ENCODE peak calls at places on chromosomes 11 and 22, in nine cellular contexts. X, I, T, S, U, N, B, P and H are unnamed samples.

GRCh38 chr11:33116535-33116934 is 44.7 kb downstream of the CSTF3 start:
- DNase-seq in X (no peak), I (no peak), T (peak; percentile 15), S (no peak), U (no peak), N (no peak), B (no peak), P (no peak), H (no peak)

GRCh38 chr11:26028294-26028954 is 303.5 kb upstream of the ANO3 start:
- DNase-seq in X (no peak), I (no peak), T (no peak), S (no peak), U (no peak), N (no peak), B (no peak), P (no peak), H (no peak)

GRCh38 chr11:75267171-75267970 is 26.8 kb downstream of the TPBGL start:
- DNase-seq in X (no peak), I (no peak), T (no peak), S (no peak), U (no peak), N (no peak), B (no peak), P (no peak), H (no peak)

GRCh38 chr11:7941141-7941540 is 367 bp downstream of the OR10A3 start:
- DNase-seq in X (no peak), I (no peak), T (no peak), S (no peak), U (no peak), N (no peak), B (no peak), P (no peak), H (no peak)

GRCh38 chr11:26620282-26621045 is 48.4 kb upstream of the MUC15 start:
- DNase-seq in X (no peak), I (no peak), T (no peak), S (no peak), U (no peak), N (no peak), B (no peak), P (no peak), H (no peak)

GRCh38 chr11:75816561-75817239 is 1.7 kb downstream of the UVRAG start:
- DNase-seq in X (no peak), I (no peak), T (no peak), S (no peak), U (no peak), N (no peak), B (no peak), P (peak; percentile 39), H (no peak)

GRCh38 chr22:38148252-38148651 is 33.4 kb downstream of the PLA2G6 start:
- DNase-seq in X (no peak), I (no peak), T (no peak), S (no peak), U (no peak), N (no peak), B (no peak), P (no peak), H (no peak)

GRCh38 chr11:11186249-11186648 is 166.8 kb downstream of the CSNK2A3 start:
- DNase-seq in X (no peak), I (no peak), T (no peak), S (no peak), U (no peak), N (no peak), B (no peak), P (no peak), H (no peak)

GRCh38 chr22:49811014-49811791 is 16.5 kb downstream of the BRD1 start:
- DNase-seq in X (no peak), I (no peak), T (no peak), S (no peak), U (no peak), N (no peak), B (no peak), P (no peak), H (no peak)

GRCh38 chr22:39723899-39724351 is 153.4 kb downstream of the CACNA1I start:
- DNase-seq in X (no peak), I (no peak), T (no peak), S (no peak), U (no peak), N (no peak), B (no peak), P (no peak), H (no peak)

GRCh38 chr11:74696932-74697687 is 34.1 kb downstream of the CHRDL2 start:
- DNase-seq in X (no peak), I (peak; percentile 79), T (no peak), S (no peak), U (peak; percentile 92), N (peak; percentile 87), B (peak; percentile 87), P (no peak), H (no peak)

GRCh38 chr11:11845066-11845465 is 3.3 kb downstream of the USP47 start:
- DNase-seq in X (no peak), I (peak; percentile 36), T (no peak), S (no peak), U (no peak), N (no peak), B (peak; percentile 59), P (no peak), H (no peak)

GRCh38 chr22:31637375-31637937 is 24.6 kb downstream of the PISD start:
- DNase-seq in X (no peak), I (no peak), T (no peak), S (no peak), U (no peak), N (no peak), B (no peak), P (no peak), H (no peak)

GRCh38 chr11:95723353-95723942 is 66.1 kb downstream of the FAM76B start:
- DNase-seq in X (no peak), I (no peak), T (no peak), S (no peak), U (no peak), N (no peak), B (no peak), P (no peak), H (no peak)

GRCh38 chr11:12581923-12582322 is 92.3 kb upstream of the TEAD1 start:
- DNase-seq in X (no peak), I (no peak), T (no peak), S (no peak), U (no peak), N (no peak), B (no peak), P (no peak), H (no peak)

GRCh38 chr11:118789501-118790356 is 1.2 kb downstream of the DDX6 start:
- DNase-seq in X (peak; percentile 28), I (peak; percentile 20), T (no peak), S (peak; percentile 54), U (no peak), N (no peak), B (no peak), P (peak; percentile 77), H (no peak)

GRCh38 chr22:27112273-27112672 is 454.9 kb downstream of the MIAT start:
- DNase-seq in X (no peak), I (no peak), T (no peak), S (no peak), U (no peak), N (no peak), B (no peak), P (no peak), H (no peak)

DNA sequence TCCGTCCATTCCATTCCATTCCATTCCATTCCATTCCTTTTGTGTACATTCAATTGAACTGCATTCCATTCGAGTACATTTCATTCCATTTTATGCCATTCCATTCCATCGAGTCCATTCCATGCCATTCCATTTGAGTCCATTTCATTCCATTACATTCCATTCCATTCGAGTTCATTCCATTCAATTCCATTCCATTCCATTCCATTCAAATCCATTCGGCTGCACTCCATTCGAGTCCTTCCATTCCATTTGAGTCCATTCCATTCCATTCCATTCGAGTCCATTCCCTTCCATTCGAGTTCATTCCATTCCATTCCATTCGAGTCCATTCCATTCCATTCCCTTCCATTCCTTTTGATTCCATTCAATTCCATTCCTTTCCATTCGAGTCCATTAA is 4800.6 kb upstream of the OR11H1 start:
- DNase-seq in X (no peak), I (no peak), T (no peak), S (no peak), U (no peak), N (no peak), B (no peak), P (no peak), H (no peak)
- H3K9me3 ChIP-seq in X (peaks cover 32% of the 10 kb centered on the region), I (no peaks in the 10 kb centered on the region), T (peaks cover 28% of the 10 kb centered on the region), S (peaks cover 62% of the 10 kb centered on the region), U (peaks cover 3% of the 10 kb centered on the region), N (peaks cover 84% of the 10 kb centered on the region), B (no peaks in the 10 kb centered on the region), P (peaks cover 48% of the 10 kb centered on the region), H (peaks cover 36% of the 10 kb centered on the region)

DNA sequence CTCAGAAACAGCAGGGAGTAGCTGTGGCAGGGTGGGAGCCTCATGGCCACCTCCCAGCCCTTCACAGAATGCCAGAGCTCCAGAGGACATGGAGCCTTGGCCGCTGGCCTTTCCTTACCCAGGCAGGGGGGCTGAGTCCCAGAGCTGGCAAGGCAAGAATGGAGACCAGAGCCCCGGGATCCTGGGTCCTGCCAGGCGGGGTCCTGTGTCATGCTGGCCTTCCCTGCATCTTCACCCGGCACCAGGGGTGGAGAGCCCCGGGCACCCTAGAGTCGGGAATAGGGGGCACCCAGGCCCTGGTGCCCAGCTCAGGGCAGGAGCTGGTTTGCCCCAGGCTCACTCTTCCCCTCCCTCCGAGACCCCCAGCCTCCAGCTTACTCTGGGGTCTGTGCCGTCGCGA is 519.9 kb downstream of the TBC1D22A start:
- DNase-seq in X (no peak), I (no peak), T (no peak), S (no peak), U (no peak), N (no peak), B (no peak), P (no peak), H (no peak)
- H3K9me3 ChIP-seq in X (no peaks in the 10 kb centered on the region), I (no peaks in the 10 kb centered on the region), T (peaks cover 2% of the 10 kb centered on the region), S (no peaks in the 10 kb centered on the region), U (no peaks in the 10 kb centered on the region), N (no peaks in the 10 kb centered on the region), B (no peaks in the 10 kb centered on the region), P (no peaks in the 10 kb centered on the region), H (no peaks in the 10 kb centered on the region)

DNA sequence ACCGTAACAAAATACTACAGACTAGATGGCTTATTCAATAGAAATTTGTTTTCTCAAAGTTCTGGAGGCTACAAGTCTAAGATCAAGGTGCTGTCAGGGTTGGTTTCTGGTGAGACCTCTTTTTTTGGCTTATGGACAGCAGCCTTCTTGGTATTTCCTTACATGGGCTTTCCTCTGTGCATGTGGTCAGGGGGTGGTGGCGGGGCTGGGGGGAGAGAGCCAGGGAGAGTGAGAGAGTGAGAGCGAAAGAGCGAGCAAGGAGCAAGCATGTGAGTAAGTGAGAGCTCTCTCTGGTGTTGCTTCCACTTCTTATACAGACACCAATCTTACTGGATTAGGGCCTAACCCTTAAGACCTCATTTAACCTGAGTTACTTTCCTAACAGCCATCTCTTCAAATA is 181.5 kb downstream of the TMEM135 start:
- DNase-seq in X (no peak), I (no peak), T (no peak), S (no peak), U (no peak), N (no peak), B (no peak), P (no peak), H (no peak)
- H3K9me3 ChIP-seq in X (no peaks in the 10 kb centered on the region), I (no peaks in the 10 kb centered on the region), T (no peaks in the 10 kb centered on the region), S (no peaks in the 10 kb centered on the region), U (no peaks in the 10 kb centered on the region), N (no peaks in the 10 kb centered on the region), B (no peaks in the 10 kb centered on the region), P (no peaks in the 10 kb centered on the region), H (no peaks in the 10 kb centered on the region)

DNA sequence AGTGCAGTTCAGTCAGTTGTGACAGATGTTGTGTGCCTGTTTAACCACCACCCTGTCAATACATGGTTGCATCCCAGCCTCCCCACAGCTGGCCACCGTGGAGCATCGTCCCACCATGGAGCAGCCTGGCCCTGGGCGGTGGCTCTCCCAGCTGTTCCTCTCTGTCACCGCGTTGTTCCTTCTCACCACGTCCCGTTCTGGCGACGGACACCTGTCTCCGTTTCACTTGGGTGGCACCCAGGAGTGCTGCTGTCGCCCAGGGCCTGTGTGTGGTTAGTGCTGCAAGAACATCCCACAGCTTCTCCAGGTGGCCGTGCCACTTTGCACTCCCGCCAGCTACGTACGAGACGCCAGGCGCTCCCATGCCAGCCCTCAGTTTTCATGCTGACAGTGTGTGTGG is 26.5 kb downstream of the MUC6 start:
- DNase-seq in X (no peak), I (no peak), T (no peak), S (no peak), U (no peak), N (no peak), B (no peak), P (no peak), H (no peak)
- H3K9me3 ChIP-seq in X (no peaks in the 10 kb centered on the region), I (no peaks in the 10 kb centered on the region), T (no peaks in the 10 kb centered on the region), S (no peaks in the 10 kb centered on the region), U (no peaks in the 10 kb centered on the region), N (no peaks in the 10 kb centered on the region), B (no peaks in the 10 kb centered on the region), P (no peaks in the 10 kb centered on the region), H (no peaks in the 10 kb centered on the region)